ENCODE peak calls at places on chromosomes 4 and X, in four cellular contexts. One of them, this sample, is unnamed. For H3K27me3 and H3K4me1, the result is how much of the 10 kb centered on the place peaks cover.

GRCh38 chr4:13471400-13471799 is 12.7 kb downstream of the RAB28 start:
- DNase-seq in SK-N-SH: no peak
- DNase-seq in GM23338: no peak
- DNase-seq in HCT116: no peak
- DNase-seq in this sample: no peak

GRCh38 chr4:36006226-36006625 is 238.1 kb downstream of the ARAP2 start:
- DNase-seq in SK-N-SH: no peak
- DNase-seq in GM23338: no peak
- DNase-seq in HCT116: no peak
- DNase-seq in this sample: peak

GRCh38 chrX:1537031-1537715 is at the start of gene P2RY8:
- DNase-seq in SK-N-SH: no peak
- DNase-seq in GM23338: no peak
- DNase-seq in HCT116: no peak
- DNase-seq in this sample: peak

GRCh38 chr4:76001760-76002159 is 5.5 kb downstream of the CXCL9 start:
- DNase-seq in SK-N-SH: no peak
- DNase-seq in GM23338: no peak
- DNase-seq in HCT116: no peak
- DNase-seq in this sample: no peak

GRCh38 chrX:72621163-72621562 is 48.5 kb upstream of the HDAC8 start:
- DNase-seq in SK-N-SH: no peak
- DNase-seq in GM23338: no peak
- DNase-seq in HCT116: no peak
- DNase-seq in this sample: peak

GRCh38 chr4:74796631-74797030 is 2.3 kb upstream of the BTC start:
- DNase-seq in SK-N-SH: no peak
- DNase-seq in GM23338: no peak
- DNase-seq in HCT116: no peak
- DNase-seq in this sample: no peak

GRCh38 chr4:139924782-139925181 is 229.2 kb downstream of the MAML3 start:
- DNase-seq in SK-N-SH: no peak
- DNase-seq in GM23338: no peak
- DNase-seq in HCT116: no peak
- DNase-seq in this sample: no peak

GRCh38 chr4:175996231-175996630 is 69.4 kb upstream of the WDR17 start:
- DNase-seq in SK-N-SH: no peak
- DNase-seq in GM23338: no peak
- DNase-seq in HCT116: no peak
- DNase-seq in this sample: no peak

GRCh38 chr4:79865253-79865652 is 207.8 kb downstream of the ANTXR2 start:
- DNase-seq in SK-N-SH: no peak
- DNase-seq in GM23338: no peak
- DNase-seq in HCT116: no peak
- DNase-seq in this sample: peak

GRCh38 chrX:149221246-149221645 is 283.9 kb downstream of the IDS start:
- DNase-seq in SK-N-SH: no peak
- DNase-seq in GM23338: no peak
- DNase-seq in HCT116: no peak
- DNase-seq in this sample: no peak

GRCh38 chr4:8156617-8157016 is 2.0 kb downstream of the ABLIM2 start:
- DNase-seq in SK-N-SH: no peak
- DNase-seq in GM23338: no peak
- DNase-seq in HCT116: no peak
- DNase-seq in this sample: no peak

GRCh38 chrX:24260827-24261550 is 52.9 kb downstream of the SUPT20HL2 start:
- DNase-seq in SK-N-SH: no peak
- DNase-seq in GM23338: no peak
- DNase-seq in HCT116: no peak
- DNase-seq in this sample: no peak

GRCh38 chr4:109990307-109991257 is 77.9 kb downstream of the EGF start:
- DNase-seq in SK-N-SH: no peak
- DNase-seq in GM23338: no peak
- DNase-seq in HCT116: no peak
- DNase-seq in this sample: no peak

GRCh38 chr4:95038791-95039190 is 281.0 kb downstream of the BMPR1B start:
- DNase-seq in SK-N-SH: no peak
- DNase-seq in GM23338: no peak
- DNase-seq in HCT116: no peak
- DNase-seq in this sample: no peak

GRCh38 chr4:41207330-41207831 is 7.0 kb downstream of the APBB2 start:
- DNase-seq in SK-N-SH: no peak
- DNase-seq in GM23338: no peak
- DNase-seq in HCT116: no peak
- DNase-seq in this sample: no peak

GRCh38 chr4:1033840-1034551 is 22.6 kb downstream of the FGFRL1 start:
- DNase-seq in SK-N-SH: no peak
- DNase-seq in GM23338: no peak
- DNase-seq in HCT116: no peak
- DNase-seq in this sample: no peak

GRCh38 chr4:122525865-122526264 is 69.3 kb upstream of the IL2 start:
- DNase-seq in SK-N-SH: no peak
- DNase-seq in GM23338: no peak
- DNase-seq in HCT116: no peak
- DNase-seq in this sample: no peak

GRCh38 chr4:18051281-18051680 is 29.7 kb upstream of the LCORL start:
- DNase-seq in SK-N-SH: no peak
- DNase-seq in GM23338: no peak
- DNase-seq in HCT116: no peak
- DNase-seq in this sample: peak

GRCh38 chr4:20043992-20044391 is 207.7 kb upstream of the SLIT2 start:
- DNase-seq in SK-N-SH: no peak
- DNase-seq in GM23338: no peak
- DNase-seq in HCT116: no peak
- DNase-seq in this sample: no peak

GRCh38 chr4:6749340-6750171 is 33.0 kb upstream of the KIAA0232 start:
- DNase-seq in SK-N-SH: peak
- DNase-seq in GM23338: no peak
- DNase-seq in HCT116: peak
- DNase-seq in this sample: peak
- TF ChIP-seq EZH2phosphoT487 in SK-N-SH: no peak
- TF ChIP-seq EZH2phosphoT487 in GM23338: no peak
- TF ChIP-seq EZH2phosphoT487 in HCT116: no peak
- TF ChIP-seq EZH2phosphoT487 in this sample: no peak

GRCh38 chr4:54099959-54100606 is at the start of gene GSX2:
- DNase-seq in SK-N-SH: peak
- DNase-seq in GM23338: peak
- DNase-seq in HCT116: no peak
- DNase-seq in this sample: no peak

GRCh38 chr4:54099287-54099958 is 540 bp upstream of the GSX2 start:
- DNase-seq in SK-N-SH: no peak
- DNase-seq in GM23338: peak
- DNase-seq in HCT116: no peak
- DNase-seq in this sample: no peak

GRCh38 chr4:54102747-54103146 is 2.8 kb downstream of the GSX2 start:
- DNase-seq in SK-N-SH: no peak
- DNase-seq in GM23338: no peak
- DNase-seq in HCT116: no peak
- DNase-seq in this sample: no peak

GRCh38 chr4:54101190-54102041 is 1.5 kb downstream of the GSX2 start:
- DNase-seq in SK-N-SH: peak
- DNase-seq in GM23338: peak
- DNase-seq in HCT116: no peak
- DNase-seq in this sample: no peak

GRCh38 chr4:54100607-54101189 is 735 bp downstream of the GSX2 start:
- DNase-seq in SK-N-SH: peak
- DNase-seq in GM23338: peak
- DNase-seq in HCT116: no peak
- DNase-seq in this sample: no peak
- H3K27me3 ChIP-seq in SK-N-SH: half or more
- H3K27me3 ChIP-seq in GM23338: half or more
- H3K27me3 ChIP-seq in HCT116: under half
- H3K27me3 ChIP-seq in this sample: half or more

DNA sequence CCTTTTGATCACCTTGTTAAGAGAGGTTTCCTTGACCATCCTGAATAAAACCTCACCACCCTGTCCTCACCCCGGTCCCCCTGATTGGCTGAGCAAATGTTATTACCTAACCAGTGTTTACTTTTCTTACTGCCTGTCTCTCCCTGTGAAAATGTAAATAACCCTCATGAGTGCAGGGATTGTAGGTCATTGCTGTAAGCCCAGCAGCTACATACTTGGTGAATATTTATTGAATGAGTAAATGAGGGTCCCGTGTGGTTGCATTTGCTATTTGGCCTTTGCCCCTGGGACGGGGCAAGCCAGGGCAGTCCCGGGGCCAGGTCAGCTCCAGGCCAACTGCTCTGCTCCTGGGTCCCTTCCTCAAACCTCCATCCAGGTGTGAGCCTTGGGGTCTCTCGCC is 55.5 kb upstream of the CLCN4 start:
- DNase-seq in SK-N-SH: no peak
- DNase-seq in GM23338: no peak
- DNase-seq in HCT116: no peak
- DNase-seq in this sample: no peak
- H3K4me1 ChIP-seq in SK-N-SH: under half
- H3K4me1 ChIP-seq in GM23338: under half
- H3K4me1 ChIP-seq in HCT116: under half
- H3K4me1 ChIP-seq in this sample: under half

GRCh38 chrX:19655032-19655431 is 139.7 kb upstream of the MAP3K15 start:
- DNase-seq in SK-N-SH: no peak
- DNase-seq in GM23338: no peak
- DNase-seq in HCT116: no peak
- DNase-seq in this sample: no peak
- TF ChIP-seq EZH2phosphoT487 in SK-N-SH: no peak
- TF ChIP-seq EZH2phosphoT487 in GM23338: no peak
- TF ChIP-seq EZH2phosphoT487 in HCT116: no peak
- TF ChIP-seq EZH2phosphoT487 in this sample: no peak

GRCh38 chr4:2044119-2044485 is 15.0 kb upstream of the NAT8L start:
- DNase-seq in SK-N-SH: no peak
- DNase-seq in GM23338: no peak
- DNase-seq in HCT116: no peak
- DNase-seq in this sample: no peak

GRCh38 chr4:2043396-2044118 is 15.6 kb upstream of the NAT8L start:
- DNase-seq in SK-N-SH: no peak
- DNase-seq in GM23338: no peak
- DNase-seq in HCT116: no peak
- DNase-seq in this sample: no peak

GRCh38 chr4:2046031-2046961 is 12.8 kb upstream of the NAT8L start:
- DNase-seq in SK-N-SH: peak
- DNase-seq in GM23338: no peak
- DNase-seq in HCT116: no peak
- DNase-seq in this sample: no peak

GRCh38 chr4:2045518-2045951 is 13.6 kb upstream of the NAT8L start:
- DNase-seq in SK-N-SH: no peak
- DNase-seq in GM23338: no peak
- DNase-seq in HCT116: no peak
- DNase-seq in this sample: peak

GRCh38 chr4:2044542-2045517 is 14.3 kb upstream of the NAT8L start:
- DNase-seq in SK-N-SH: no peak
- DNase-seq in GM23338: no peak
- DNase-seq in HCT116: no peak
- DNase-seq in this sample: no peak
- H3K27me3 ChIP-seq in SK-N-SH: under half
- H3K27me3 ChIP-seq in GM23338: half or more
- H3K27me3 ChIP-seq in HCT116: under half
- H3K27me3 ChIP-seq in this sample: under half

DNA sequence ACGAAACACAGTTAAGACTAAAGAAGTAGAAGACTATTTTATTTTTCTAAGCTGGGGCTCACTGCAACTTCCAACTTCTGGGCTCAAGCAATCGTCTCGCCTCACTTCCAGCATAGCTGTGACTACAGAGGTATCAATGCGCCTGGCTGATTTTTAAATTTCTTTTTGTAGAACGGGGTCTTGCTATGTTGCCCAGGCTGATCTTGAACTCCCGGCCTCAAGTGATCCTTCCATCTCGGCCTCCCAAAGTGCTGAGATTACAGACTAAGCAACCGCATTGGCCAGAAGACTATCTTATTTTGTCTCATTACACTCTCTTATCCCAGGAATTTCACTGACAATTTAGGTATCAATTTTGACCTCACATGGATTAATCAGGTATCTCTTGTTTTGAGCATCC is 1.2 kb downstream of the LAMTOR3 start:
- DNase-seq in SK-N-SH: no peak
- DNase-seq in GM23338: no peak
- DNase-seq in HCT116: no peak
- DNase-seq in this sample: no peak
- H3K4me1 ChIP-seq in SK-N-SH: under half
- H3K4me1 ChIP-seq in GM23338: under half
- H3K4me1 ChIP-seq in HCT116: under half
- H3K4me1 ChIP-seq in this sample: under half

GRCh38 chrX:125436855-125437254 is 117.2 kb downstream of the TEX13C start:
- DNase-seq in SK-N-SH: no peak
- DNase-seq in GM23338: peak
- DNase-seq in HCT116: no peak
- DNase-seq in this sample: peak
- TF ChIP-seq EZH2phosphoT487 in SK-N-SH: no peak
- TF ChIP-seq EZH2phosphoT487 in GM23338: no peak
- TF ChIP-seq EZH2phosphoT487 in HCT116: no peak
- TF ChIP-seq EZH2phosphoT487 in this sample: no peak

GRCh38 chrX:152074163-152074562 is 64.2 kb downstream of the MAGEA10 start:
- DNase-seq in SK-N-SH: no peak
- DNase-seq in GM23338: no peak
- DNase-seq in HCT116: no peak
- DNase-seq in this sample: no peak

GRCh38 chrX:152079768-152080167 is 58.6 kb downstream of the MAGEA10 start:
- DNase-seq in SK-N-SH: no peak
- DNase-seq in GM23338: no peak
- DNase-seq in HCT116: no peak
- DNase-seq in this sample: no peak
- H3K27me3 ChIP-seq in SK-N-SH: under half
- H3K27me3 ChIP-seq in GM23338: under half
- H3K27me3 ChIP-seq in HCT116: under half
- H3K27me3 ChIP-seq in this sample: under half

This sample was measured in PC-3.